ENCODE peak calls at places on chromosomes 2 and 18, in seven cellular contexts. R is tibial nerve; T is IMR-90; L is CD4-positive, alpha-beta T cell; M is spleen; N is cardiac muscle cell; O is RWPE1. F is an unnamed sample.

GRCh38 chr2:155203187-155203586 is 504.7 kb downstream of the KCNJ3 start:
- DNase-seq in R (no peak), T (no peak), L (no peak), M (no peak), N (no peak), O (no peak), F (no peak)

GRCh38 chr2:238908960-238909951 is 61.4 kb downstream of the TWIST2 start:
- DNase-seq in R (peak; percentile 29), T (peak; percentile 34), L (no peak), M (peak; percentile 70), N (no peak), O (no peak), F (no peak)

GRCh38 chr2:109526442-109526970 is 87.3 kb downstream of the SEPTIN10 start:
- DNase-seq in R (no peak), T (no peak), L (no peak), M (peak; percentile 47), N (no peak), O (no peak), F (no peak)

GRCh38 chr18:36729197-36729596 is 99.6 kb downstream of the TPGS2 start:
- DNase-seq in R (no peak), T (no peak), L (no peak), M (no peak), N (no peak), O (no peak), F (no peak)

GRCh38 chr2:21123473-21124393 is at the start of gene TDRD15:
- DNase-seq in R (no peak), T (no peak), L (no peak), M (peak; percentile 69), N (no peak), O (no peak), F (no peak)

GRCh38 chr2:110866496-110866895 is 134.1 kb downstream of the ACOXL start:
- DNase-seq in R (no peak), T (no peak), L (no peak), M (no peak), N (no peak), O (no peak), F (no peak)

GRCh38 chr2:70895249-70895648 is 40.5 kb upstream of the ATP6V1B1 start:
- DNase-seq in R (no peak), T (no peak), L (no peak), M (no peak), N (no peak), O (no peak), F (no peak)

GRCh38 chr18:6962571-6963451 is 154.8 kb downstream of the LAMA1 start:
- DNase-seq in R (no peak), T (no peak), L (no peak), M (no peak), N (no peak), O (no peak), F (no peak)

GRCh38 chr2:107811982-107812381 is 14.7 kb upstream of the RGPD4 start:
- DNase-seq in R (no peak), T (no peak), L (no peak), M (no peak), N (no peak), O (no peak), F (no peak)

GRCh38 chr18:49611316-49611715 is 49.5 kb downstream of the LIPG start:
- DNase-seq in R (no peak), T (no peak), L (no peak), M (no peak), N (no peak), O (no peak), F (no peak)

GRCh38 chr18:78390348-78390929 is 589.2 kb upstream of the SALL3 start:
- DNase-seq in R (no peak), T (no peak), L (no peak), M (no peak), N (no peak), O (no peak), F (no peak)

GRCh38 chr2:155310589-155310988 is 612.1 kb downstream of the KCNJ3 start:
- DNase-seq in R (no peak), T (no peak), L (no peak), M (no peak), N (peak; percentile 47), O (peak; percentile 14), F (no peak)

GRCh38 chr2:227460833-227461232 is 11.1 kb upstream of the AGFG1 start:
- DNase-seq in R (no peak), T (peak; percentile 36), L (no peak), M (no peak), N (no peak), O (no peak), F (no peak)

GRCh38 chr2:24435391-24436316 is 55.4 kb upstream of the NCOA1 start:
- DNase-seq in R (peak; percentile 93), T (peak; percentile 65), L (no peak), M (no peak), N (peak; percentile 43), O (no peak), F (no peak)

GRCh38 chr2:20647764-20648164 is 3.1 kb downstream of the HS1BP3 start:
- DNase-seq in R (no peak), T (no peak), L (no peak), M (peak; percentile 67), N (no peak), O (no peak), F (no peak)

GRCh38 chr18:66638856-66639621 is 35.1 kb upstream of the CDH19 start:
- DNase-seq in R (no peak), T (no peak), L (no peak), M (no peak), N (no peak), O (no peak), F (no peak)

GRCh38 chr2:162016080-162016479 is 57.9 kb downstream of the DPP4 start:
- DNase-seq in R (no peak), T (no peak), L (no peak), M (no peak), N (no peak), O (no peak), F (no peak)

GRCh38 chr2:70461414-70461813 is 92.2 kb downstream of the TGFA start:
- DNase-seq in R (no peak), T (no peak), L (no peak), M (no peak), N (no peak), O (no peak), F (no peak)

GRCh38 chr18:78905334-78905733 is 74.3 kb upstream of the SALL3 start:
- DNase-seq in R (no peak), T (no peak), L (no peak), M (no peak), N (no peak), O (no peak), F (no peak)

GRCh38 chr2:179581605-179582004 is 279.8 kb downstream of the ZNF385B start:
- DNase-seq in R (no peak), T (no peak), L (no peak), M (no peak), N (no peak), O (no peak), F (no peak)

GRCh38 chr2:30030361-30030760 is 109.0 kb upstream of the ALK start:
- DNase-seq in R (no peak), T (no peak), L (no peak), M (no peak), N (no peak), O (no peak), F (no peak)

GRCh38 chr2:215437614-215438013 is 1.7 kb upstream of the FN1 start:
- DNase-seq in R (no peak), T (no peak), L (no peak), M (no peak), N (no peak), O (no peak), F (no peak)

GRCh38 chr2:183490930-183491329 is 366.7 kb downstream of the NUP35 start:
- DNase-seq in R (no peak), T (no peak), L (no peak), M (no peak), N (peak; percentile 30), O (no peak), F (no peak)

GRCh38 chr2:197249771-197250397 is 60.7 kb downstream of the ANKRD44 start:
- DNase-seq in R (no peak), T (no peak), L (no peak), M (no peak), N (no peak), O (no peak), F (no peak)
- H3K27ac ChIP-seq in R (no peak overlapping the region), T (no peak overlapping the region), L (peak overlapping the region; percentile 40), M (no peak overlapping the region), N (no peak overlapping the region), O (no peak overlapping the region), F (no peak overlapping the region)

DNA sequence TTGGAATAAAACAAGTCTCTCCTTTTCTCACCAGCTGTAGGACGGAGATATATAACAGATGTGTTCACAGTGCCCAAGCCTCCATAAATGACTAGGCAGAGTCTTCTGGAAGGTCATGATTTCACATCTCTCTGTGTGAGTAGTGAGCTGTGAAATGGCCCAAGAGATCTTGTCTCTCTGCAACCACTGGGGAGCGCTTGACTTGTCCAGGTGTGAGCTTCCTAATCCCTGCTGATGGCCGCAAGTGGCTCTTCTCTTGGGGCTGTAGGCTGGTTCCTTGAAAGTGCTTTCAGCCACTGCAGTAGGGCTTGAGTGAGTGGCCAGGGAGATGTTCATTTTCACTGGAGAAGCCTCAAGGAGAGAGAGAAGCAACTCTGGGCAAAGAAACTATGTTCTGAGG is 38.1 kb upstream of the OTOS start:
- DNase-seq in R (no peak), T (no peak), L (no peak), M (peak; percentile 9), N (no peak), O (no peak), F (no peak)
- TF ChIP-seq CTCF in R (no peak), T (no peak), L (no peak), M (no peak), N (no peak), O (no peak), F (no peak)

DNA sequence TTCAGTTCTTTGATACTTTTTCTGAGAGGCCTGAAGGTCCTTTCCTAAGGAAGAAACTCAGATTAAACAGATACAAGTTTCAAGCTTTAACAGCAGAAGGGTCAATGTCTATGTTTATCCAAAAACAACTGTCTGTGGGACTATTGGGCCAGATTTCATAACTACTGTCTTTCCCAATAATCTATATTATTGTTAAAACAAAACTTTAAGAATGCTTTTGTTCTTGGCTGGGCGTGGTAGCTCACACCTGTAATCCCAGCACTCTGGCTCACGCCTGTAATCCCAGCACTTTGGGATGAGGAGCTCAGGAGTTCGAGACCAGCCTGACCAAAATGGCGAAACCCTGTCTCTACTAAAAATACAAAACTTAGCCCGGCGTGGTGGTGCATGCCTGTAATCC is 2.4 kb upstream of the PDCL3 start:
- DNase-seq in R (no peak), T (no peak), L (no peak), M (no peak), N (no peak), O (no peak), F (no peak)
- H3K27ac ChIP-seq in R (no peak overlapping the region), T (no peak overlapping the region), L (no peak overlapping the region), M (no peak overlapping the region), N (no peak overlapping the region), O (no peak overlapping the region), F (no peak overlapping the region)

DNA sequence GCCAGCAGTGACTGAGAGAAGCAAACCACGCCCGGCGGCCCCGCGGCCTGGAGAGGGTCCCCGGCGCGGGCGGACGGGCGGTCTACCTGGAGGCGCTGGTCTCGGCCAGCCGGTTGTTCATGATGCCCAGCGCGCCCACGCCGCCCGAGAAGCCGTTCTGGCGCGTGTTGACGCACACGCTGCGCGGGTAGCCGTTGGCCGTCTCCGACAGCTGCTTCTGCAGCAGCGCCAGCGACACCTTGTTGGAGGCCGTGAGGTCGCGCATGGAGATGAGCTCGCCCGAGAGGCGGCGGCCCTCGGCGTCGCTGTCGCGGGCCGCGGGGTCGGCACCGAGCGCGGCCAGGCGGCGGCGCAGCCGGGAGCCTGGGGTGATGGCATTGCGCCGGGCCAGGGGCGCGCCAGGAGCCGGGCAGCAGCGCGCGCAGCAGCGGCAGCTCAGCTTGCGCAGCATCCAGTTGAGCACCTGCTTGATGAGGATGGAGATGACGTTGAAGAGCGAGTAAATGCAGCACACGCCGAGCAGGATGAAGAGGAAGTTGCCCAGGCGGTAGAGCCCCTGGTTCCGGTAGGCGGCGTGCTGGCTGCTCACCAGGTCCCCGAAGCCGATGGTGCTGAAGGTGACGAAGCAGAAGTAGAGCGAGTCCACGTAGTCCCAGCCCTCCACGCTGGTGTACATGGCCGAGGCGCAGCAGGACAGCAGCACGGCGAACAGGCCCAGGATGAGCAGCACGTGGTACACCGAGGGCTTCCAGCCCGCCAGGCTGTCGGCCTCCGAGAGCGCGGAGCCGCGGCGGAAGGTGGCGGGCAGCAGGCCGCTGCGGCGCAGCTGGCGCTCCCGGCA is 118.1 kb downstream of the MSH2 start:
- DNase-seq in R (no peak), T (peak; percentile 61), L (peak; percentile 61), M (peak; percentile 94), N (no peak), O (peak; percentile 16), F (peak; percentile 63)
- TF ChIP-seq CTCF in R (peak; percentile 31), T (peak; percentile 21), L (peak; percentile 60), M (peak; percentile 40), N (no peak), O (peak; percentile 14), F (peak; percentile 25)

F was measured in CD8-positive, alpha-beta T cell.